ENCODE peak calls at places on chromosome 1, in eight cellular contexts. T is DMS153, V is foreskin fibroblast, O is NCI-H1092 treated with DMSO at 0.1 percent for 48 hours, L is HFFc6, Q is glutamatergic neuron, D is foreskin keratinocyte, Z is brain microvascular endothelial cell. K is an unnamed sample.

GRCh38 chr1:223834660-223835263 is 11.0 kb downstream of the TP53BP2 start:
- DNase-seq in T (no peak), V (peak), O (no peak), L (peak), Q (no peak), D (peak), Z (peak), K (no peak)

GRCh38 chr1:167450843-167451242 is 67.5 kb downstream of the CD247 start:
- DNase-seq in T (no peak), V (no peak), O (no peak), L (no peak), Q (no peak), D (no peak), Z (no peak), K (no peak)

GRCh38 chr1:13762642-13763041 is 62.7 kb downstream of the PRDM2 start:
- DNase-seq in T (no peak), V (no peak), O (no peak), L (no peak), Q (peak), D (no peak), Z (no peak), K (no peak)

GRCh38 chr1:231860221-231861088 is 233.9 kb downstream of the DISC1 start:
- DNase-seq in T (no peak), V (no peak), O (no peak), L (no peak), Q (no peak), D (no peak), Z (no peak), K (no peak)

GRCh38 chr1:199404191-199404590 is 623.3 kb upstream of the NR5A2 start:
- DNase-seq in T (no peak), V (peak), O (no peak), L (peak), Q (no peak), D (no peak), Z (peak), K (no peak)

GRCh38 chr1:207868252-207868768 is 42.6 kb downstream of the CD34 start:
- DNase-seq in T (peak), V (peak), O (no peak), L (peak), Q (no peak), D (no peak), Z (peak), K (no peak)

GRCh38 chr1:77543822-77544448 is 138.5 kb downstream of the ZZZ3 start:
- DNase-seq in T (no peak), V (peak), O (no peak), L (peak), Q (no peak), D (no peak), Z (no peak), K (no peak)

GRCh38 chr1:3124246-3124645 is 55.2 kb downstream of the PRDM16 start:
- DNase-seq in T (no peak), V (no peak), O (no peak), L (no peak), Q (no peak), D (no peak), Z (no peak), K (no peak)

GRCh38 chr1:205645494-205645893 is 13.7 kb upstream of the ELK4 start:
- DNase-seq in T (no peak), V (no peak), O (no peak), L (no peak), Q (peak), D (no peak), Z (no peak), K (no peak)

GRCh38 chr1:151006331-151007052 is at the start of gene MINDY1:
- DNase-seq in T (peak), V (peak), O (peak), L (peak), Q (peak), D (peak), Z (peak), K (peak)

GRCh38 chr1:82323144-82323543 is 522.4 kb downstream of the ADGRL2 start:
- DNase-seq in T (peak), V (no peak), O (peak), L (no peak), Q (no peak), D (no peak), Z (no peak), K (no peak)

GRCh38 chr1:109718495-109718894 is 6.4 kb downstream of the GSTM5 start:
- DNase-seq in T (peak), V (peak), O (peak), L (peak), Q (no peak), D (no peak), Z (no peak), K (peak)

GRCh38 chr1:197614916-197615692 is 160.2 kb downstream of the DENND1B start:
- DNase-seq in T (peak), V (peak), O (peak), L (peak), Q (peak), D (peak), Z (peak), K (peak)

GRCh38 chr1:91784616-91785015 is 101.3 kb downstream of the TGFBR3 start:
- DNase-seq in T (no peak), V (no peak), O (no peak), L (no peak), Q (no peak), D (no peak), Z (no peak), K (no peak)

GRCh38 chr1:18865176-18865575 is 5.7 kb upstream of the TAS1R2 start:
- DNase-seq in T (no peak), V (no peak), O (no peak), L (no peak), Q (no peak), D (no peak), Z (no peak), K (no peak)

GRCh38 chr1:27377760-27378495 is 3.3 kb upstream of the FCN3 start:
- DNase-seq in T (no peak), V (no peak), O (no peak), L (no peak), Q (no peak), D (no peak), Z (no peak), K (no peak)

GRCh38 chr1:3552176-3552575 is 59.1 kb downstream of the MEGF6 start:
- DNase-seq in T (no peak), V (no peak), O (no peak), L (no peak), Q (no peak), D (no peak), Z (no peak), K (no peak)

GRCh38 chr1:228120351-228121091 is 11.4 kb upstream of the MRPL55 start:
- DNase-seq in T (no peak), V (peak), O (no peak), L (peak), Q (no peak), D (peak), Z (no peak), K (no peak)

GRCh38 chr1:109762821-109763645 is 690 bp downstream of the EPS8L3 start:
- DNase-seq in T (no peak), V (peak), O (no peak), L (peak), Q (peak), D (no peak), Z (peak), K (no peak)

GRCh38 chr1:5798151-5798730 is 194.0 kb downstream of the NPHP4 start:
- DNase-seq in T (no peak), V (no peak), O (no peak), L (no peak), Q (no peak), D (no peak), Z (no peak), K (no peak)

GRCh38 chr1:2611034-2611501 is 21.7 kb downstream of the MMEL1 start:
- DNase-seq in T (peak), V (peak), O (peak), L (no peak), Q (peak), D (no peak), Z (no peak), K (no peak)

GRCh38 chr1:178489399-178489798 is 7.4 kb downstream of the CLEC20A start:
- DNase-seq in T (no peak), V (no peak), O (no peak), L (no peak), Q (no peak), D (no peak), Z (no peak), K (no peak)

GRCh38 chr1:60978421-60979357 is 103.7 kb upstream of the NFIA start:
- DNase-seq in T (no peak), V (peak), O (peak), L (peak), Q (no peak), D (no peak), Z (no peak), K (peak)

GRCh38 chr1:119006406-119007279 is 18.5 kb upstream of the TBX15 start:
- DNase-seq in T (no peak), V (no peak), O (no peak), L (no peak), Q (peak), D (no peak), Z (no peak), K (no peak)

GRCh38 chr1:51690285-51690961 is 73.5 kb downstream of the OSBPL9 start:
- DNase-seq in T (peak), V (peak), O (no peak), L (peak), Q (no peak), D (no peak), Z (peak), K (no peak)

GRCh38 chr1:171913385-171913784 is 72.1 kb downstream of the DNM3 start:
- DNase-seq in T (no peak), V (peak), O (no peak), L (no peak), Q (no peak), D (peak), Z (no peak), K (no peak)

K was measured in ACHN.